ENCODE peak calls at places on chromosomes 3 and 15, in five cellular contexts. A is esophagus muscularis mucosa; Z is CD8-positive, alpha-beta T cell; B is effector memory CD4-positive, alpha-beta T cell; K is HL-60. X is an unnamed sample.

GRCh38 chr3:103532986-103533385 is 1098.2 kb downstream of the ZPLD1 start:
- DNase-seq in A (no peak), B (no peak), Z (no peak), K (no peak), X (no peak)

GRCh38 chr3:157160652-157161480 is 919 bp upstream of the CCNL1 start:
- DNase-seq in A (peak), B (peak), K (no peak), Z (peak), X (peak)

GRCh38 chr3:165983284-165983683 is 146.1 kb upstream of the BCHE start:
- DNase-seq in A (no peak), Z (no peak), B (no peak), K (no peak), X (no peak)

GRCh38 chr3:125437631-125438435 is 62.7 kb upstream of the ZNF148 start:
- DNase-seq in Z (peak), K (peak), A (peak), B (peak), X (no peak)

GRCh38 chr3:9703736-9704342 is at the start of gene CPNE9:
- DNase-seq in A (no peak), K (no peak), B (no peak), Z (no peak), X (no peak)

GRCh38 chr3:181252626-181253025 is 263.1 kb upstream of the DNAJC19 start:
- DNase-seq in Z (no peak), K (no peak), B (no peak), A (no peak), X (no peak)

GRCh38 chr3:11601446-11602241 is 42.1 kb downstream of the VGLL4 start:
- DNase-seq in A (no peak), Z (no peak), K (peak), B (no peak), X (peak)

GRCh38 chr3:115623414-115623868 is at the start of gene GAP43:
- DNase-seq in B (no peak), A (no peak), K (no peak), Z (no peak), X (no peak)

GRCh38 chr3:23490459-23490858 is 287.3 kb downstream of the UBE2E2 start:
- DNase-seq in A (no peak), K (no peak), Z (no peak), B (no peak), X (no peak)

GRCh38 chr15:99174567-99174966 is 69.7 kb downstream of the SYNM start:
- DNase-seq in Z (no peak), K (no peak), A (peak), B (no peak), X (no peak)

GRCh38 chr3:136862611-136862951 is 573 bp downstream of the NCK1 start:
- DNase-seq in B (peak), Z (peak), A (peak), K (peak), X (peak)

GRCh38 chr3:15272431-15273196 is 59.8 kb downstream of the SH3BP5 start:
- DNase-seq in B (no peak), Z (no peak), A (no peak), K (no peak), X (no peak)

GRCh38 chr3:196207159-196207832 is 3.9 kb downstream of the ZDHHC19 start:
- DNase-seq in A (no peak), B (no peak), Z (no peak), K (no peak), X (no peak)

GRCh38 chr3:47005212-47006144 is 26.0 kb downstream of the NBEAL2 start:
- DNase-seq in A (no peak), B (no peak), K (no peak), Z (no peak), X (no peak)

GRCh38 chr3:71393093-71393492 is 190.4 kb downstream of the FOXP1 start:
- DNase-seq in A (no peak), Z (no peak), K (no peak), B (no peak), X (no peak)

GRCh38 chr15:88450125-88450798 is 16.9 kb downstream of the MRPL46 start:
- DNase-seq in B (peak), K (no peak), A (peak), Z (peak), X (no peak)

GRCh38 chr15:66092053-66092976 is 161.2 kb downstream of the MEGF11 start:
- DNase-seq in Z (no peak), A (no peak), K (no peak), B (no peak), X (no peak)

GRCh38 chr3:147672436-147672835 is 263.3 kb downstream of the ZIC1 start:
- DNase-seq in B (no peak), K (no peak), A (no peak), Z (no peak), X (no peak)

GRCh38 chr3:128080323-128080898 is 28.2 kb downstream of the SEC61A1 start:
- DNase-seq in Z (no peak), K (no peak), A (no peak), B (no peak), X (no peak)

GRCh38 chr3:41808152-41808551 is 153.8 kb downstream of the ULK4 start:
- DNase-seq in K (no peak), A (no peak), Z (no peak), B (no peak), X (no peak)

GRCh38 chr3:89586676-89587075 is 479.3 kb downstream of the EPHA3 start:
- DNase-seq in B (no peak), A (no peak), Z (no peak), K (no peak), X (no peak)

GRCh38 chr3:16378415-16378814 is 113.4 kb downstream of the OXNAD1 start:
- DNase-seq in B (no peak), K (no peak), Z (no peak), A (no peak), X (no peak)

GRCh38 chr3:190330936-190331734 is 8.9 kb upstream of the CLDN1 start:
- DNase-seq in B (no peak), A (no peak), Z (no peak), K (no peak), X (no peak)

GRCh38 chr15:59236394-59236793 is 29.8 kb downstream of the LDHAL6B start:
- DNase-seq in B (no peak), A (peak), K (no peak), Z (no peak), X (no peak)

GRCh38 chr15:40908095-40908494 is 13.8 kb downstream of the VPS18 start:
- DNase-seq in Z (no peak), K (no peak), B (no peak), A (no peak), X (no peak)

GRCh38 chr3:189530822-189531221 is 100.4 kb upstream of the TP63 start:
- DNase-seq in Z (no peak), K (no peak), A (no peak), B (no peak), X (no peak)

GRCh38 chr15:31372635-31373091 is 46.0 kb downstream of the KLF13 start:
- DNase-seq in Z (no peak), A (no peak), K (no peak), B (no peak), X (no peak)

GRCh38 chr3:165643433-165643824 is 193.8 kb downstream of the BCHE start:
- DNase-seq in Z (no peak), A (no peak), K (no peak), B (no peak), X (no peak)

GRCh38 chr3:69283913-69284312 is 102.0 kb downstream of the FRMD4B start:
- DNase-seq in K (no peak), A (no peak), B (no peak), Z (no peak), X (no peak)

GRCh38 chr3:63891518-63891917 is 20.7 kb downstream of the SCAANT1 start:
- DNase-seq in B (no peak), K (no peak), Z (no peak), A (no peak), X (no peak)

GRCh38 chr3:194189243-194189791 is 53.4 kb downstream of the HES1 start:
- DNase-seq in Z (no peak), K (no peak), B (no peak), A (no peak), X (no peak)

GRCh38 chr3:193932576-193932975 is 203.4 kb upstream of the HES1 start:
- DNase-seq in B (no peak), Z (no peak), K (no peak), A (no peak), X (no peak)

GRCh38 chr15:35444557-35445204 is 101.3 kb downstream of the DPH6 start:
- DNase-seq in B (no peak), Z (no peak), A (no peak), K (no peak), X (no peak)

GRCh38 chr3:12120374-12121140 is 38.2 kb downstream of the TIMP4 start:
- DNase-seq in Z (no peak), A (no peak), B (no peak), K (no peak), X (no peak)

GRCh38 chr3:128266453-128266852 is 113.2 kb downstream of the EEFSEC start:
- DNase-seq in Z (no peak), B (no peak), K (no peak), A (no peak), X (no peak)

GRCh38 chr3:194607592-194608386 is 25.4 kb downstream of the TMEM44 start:
- DNase-seq in K (no peak), B (no peak), A (no peak), Z (no peak), X (no peak)

GRCh38 chr3:54120657-54121403 is 1.5 kb upstream of the CACNA2D3 start:
- DNase-seq in K (no peak), A (peak), B (no peak), Z (no peak), X (no peak)
- H3K4me3 ChIP-seq in K (no peak), A (peak), B (no peak), Z (no peak), X (peak)

DNA sequence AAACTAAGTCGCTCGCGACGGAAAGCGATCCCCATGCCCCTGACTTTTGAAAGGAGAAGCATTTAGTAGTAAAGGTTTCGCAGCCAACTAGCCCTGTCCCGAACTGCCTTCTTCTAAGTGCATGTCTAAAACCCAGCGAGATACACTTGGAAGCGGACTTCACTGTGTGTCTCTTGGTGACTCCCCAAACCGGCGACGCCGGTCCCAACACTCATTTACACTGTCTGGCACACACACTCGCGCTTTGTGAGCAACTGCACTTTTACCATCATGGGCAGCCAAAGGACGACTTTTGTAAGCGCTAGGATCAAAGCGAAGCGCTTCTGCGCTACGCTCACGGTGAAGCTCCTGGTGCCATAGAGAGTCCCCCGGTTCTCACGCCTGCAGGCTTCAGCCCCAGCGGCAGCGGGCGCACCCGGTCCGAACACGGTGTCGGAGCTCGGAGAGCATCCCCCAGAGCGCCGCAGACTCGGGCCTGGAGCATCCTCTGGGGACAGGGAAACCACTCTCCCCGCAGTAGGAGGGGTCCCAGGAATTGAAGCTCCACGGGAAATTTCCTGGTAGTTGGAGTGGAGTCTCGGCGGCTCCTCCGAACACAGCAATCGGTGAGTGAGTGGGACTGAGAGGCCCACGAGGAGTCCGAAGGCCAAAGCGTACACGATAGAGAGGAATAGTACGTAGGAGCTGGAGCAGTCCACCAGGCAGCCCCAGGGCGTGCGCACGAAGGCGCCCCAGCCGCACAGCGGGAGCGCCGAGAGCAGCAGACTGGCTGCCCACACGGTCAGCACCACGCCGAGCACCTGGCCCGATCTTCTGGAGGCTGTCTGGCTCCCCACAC is 1.4 kb downstream of the GPR149 start:
- DNase-seq in A (no peak), K (no peak), Z (no peak), B (no peak), X (no peak)
- H3K4me3 ChIP-seq in A (peak), K (no peak), Z (no peak), B (no peak), X (peak)

GRCh38 chr3:132284756-132285619 is 32.2 kb upstream of the ACP3 start:
- DNase-seq in K (no peak), B (no peak), A (peak), Z (no peak), X (no peak)

GRCh38 chr3:132285620-132285945 is 31.6 kb upstream of the ACP3 start:
- DNase-seq in B (no peak), Z (no peak), A (peak), K (no peak), X (no peak)

GRCh38 chr3:132283440-132283839 is 33.8 kb upstream of the ACP3 start:
- DNase-seq in K (peak), B (no peak), Z (no peak), A (peak), X (no peak)

GRCh38 chr3:132286035-132286434 is 31.2 kb upstream of the ACP3 start:
- DNase-seq in K (no peak), B (no peak), A (peak), Z (no peak), X (no peak)

GRCh38 chr3:132284006-132284405 is 33.2 kb upstream of the ACP3 start:
- DNase-seq in A (peak), B (no peak), Z (no peak), K (no peak), X (no peak)
- H3K4me3 ChIP-seq in A (no peak), B (no peak), Z (no peak), K (no peak), X (no peak)

DNA sequence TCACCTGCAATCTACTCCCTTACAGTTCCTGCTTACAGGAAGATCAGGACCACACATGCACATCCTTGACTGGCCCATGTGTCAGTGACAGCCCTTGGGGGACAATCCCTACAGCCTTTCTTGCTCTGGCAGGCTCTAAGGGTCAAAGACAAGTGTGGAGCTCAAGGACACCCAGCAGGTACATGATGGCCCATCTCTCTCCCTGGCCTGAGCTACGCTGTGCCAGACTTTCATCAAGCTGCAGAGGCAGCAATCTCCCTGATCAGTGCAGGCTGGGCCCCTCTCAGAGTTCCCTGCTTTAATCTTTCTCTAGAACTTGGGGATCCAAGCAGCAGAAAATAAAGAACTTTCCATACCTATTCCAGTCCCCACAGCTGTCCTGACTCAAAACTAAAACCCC is 2.6 kb downstream of the SEMA7A start:
- DNase-seq in Z (no peak), B (no peak), A (no peak), K (no peak), X (no peak)
- H3K4me3 ChIP-seq in Z (no peak), B (no peak), A (no peak), K (no peak), X (no peak)

GRCh38 chr15:25068696-25069095 is 113.9 kb downstream of the SNRPN start:
- DNase-seq in A (no peak), K (no peak), Z (no peak), B (no peak), X (no peak)

GRCh38 chr15:25066708-25067107 is 111.9 kb downstream of the SNRPN start:
- DNase-seq in Z (no peak), K (no peak), B (no peak), A (no peak), X (no peak)

GRCh38 chr15:25065286-25065685 is 110.5 kb downstream of the SNRPN start:
- DNase-seq in A (no peak), Z (no peak), K (no peak), B (no peak), X (no peak)

GRCh38 chr15:25065876-25066275 is 111.1 kb downstream of the SNRPN start:
- DNase-seq in Z (no peak), K (no peak), A (no peak), B (no peak), X (no peak)

GRCh38 chr15:25067725-25068309 is 113.0 kb downstream of the SNRPN start:
- DNase-seq in K (no peak), A (no peak), B (no peak), Z (no peak), X (no peak)
- H3K4me3 ChIP-seq in K (no peak), A (no peak), B (no peak), Z (peak), X (no peak)